ENCODE peak calls at places on chromosomes 13 and 19, in four cellular contexts. One of them, this sample, is unnamed.

GRCh38 chr13:30551194-30551593 is 66.5 kb upstream of the USPL1 start:
- DNase-seq in A549: peak
- DNase-seq in K562: peak
- DNase-seq in HepG2: peak
- DNase-seq in this sample: peak

GRCh38 chr19:2055871-2056809 is 5.1 kb upstream of the MKNK2 start:
- DNase-seq in A549: peak
- DNase-seq in K562: peak
- DNase-seq in HepG2: no peak
- DNase-seq in this sample: peak

GRCh38 chr19:4986056-4986455 is 17.1 kb downstream of the KDM4B start:
- DNase-seq in A549: no peak
- DNase-seq in K562: no peak
- DNase-seq in HepG2: no peak
- DNase-seq in this sample: no peak

GRCh38 chr19:2289714-2290435 is 7.9 kb upstream of the PEAK3 start:
- DNase-seq in A549: no peak
- DNase-seq in K562: peak
- DNase-seq in HepG2: no peak
- DNase-seq in this sample: no peak

GRCh38 chr13:99996177-99996705 is 14.7 kb downstream of the ZIC2 start:
- DNase-seq in A549: no peak
- DNase-seq in K562: no peak
- DNase-seq in HepG2: no peak
- DNase-seq in this sample: no peak

GRCh38 chr13:35882722-35883497 is 248.3 kb downstream of the DCLK1 start:
- DNase-seq in A549: no peak
- DNase-seq in K562: no peak
- DNase-seq in HepG2: no peak
- DNase-seq in this sample: peak

GRCh38 chr19:50720921-50721291 is 1.3 kb upstream of the SHANK1 start:
- DNase-seq in A549: peak
- DNase-seq in K562: peak
- DNase-seq in HepG2: no peak
- DNase-seq in this sample: peak

GRCh38 chr19:5048091-5048726 is 79.3 kb downstream of the KDM4B start:
- DNase-seq in A549: peak
- DNase-seq in K562: peak
- DNase-seq in HepG2: peak
- DNase-seq in this sample: peak

GRCh38 chr13:29569253-29570057 is 26.0 kb downstream of the SLC7A1 start:
- DNase-seq in A549: no peak
- DNase-seq in K562: no peak
- DNase-seq in HepG2: peak
- DNase-seq in this sample: no peak

GRCh38 chr13:99501952-99502310 is 659 bp downstream of the TM9SF2 start:
- DNase-seq in A549: peak
- DNase-seq in K562: peak
- DNase-seq in HepG2: no peak
- DNase-seq in this sample: peak

GRCh38 chr13:89457977-89458376 is 1786.8 kb downstream of the SLITRK5 start:
- DNase-seq in A549: peak
- DNase-seq in K562: no peak
- DNase-seq in HepG2: no peak
- DNase-seq in this sample: peak

GRCh38 chr13:51284339-51284738 is 55.2 kb upstream of the SERPINE3 start:
- DNase-seq in A549: no peak
- DNase-seq in K562: no peak
- DNase-seq in HepG2: no peak
- DNase-seq in this sample: no peak

GRCh38 chr19:33784432-33784831 is 12.2 kb upstream of the KCTD15 start:
- DNase-seq in A549: no peak
- DNase-seq in K562: no peak
- DNase-seq in HepG2: no peak
- DNase-seq in this sample: peak

GRCh38 chr13:24648983-24649684 is 31.1 kb upstream of the ATP12A start:
- DNase-seq in A549: no peak
- DNase-seq in K562: no peak
- DNase-seq in HepG2: no peak
- DNase-seq in this sample: no peak

GRCh38 chr19:9981406-9982260 is 28.7 kb downstream of the COL5A3 start:
- DNase-seq in A549: no peak
- DNase-seq in K562: no peak
- DNase-seq in HepG2: no peak
- DNase-seq in this sample: no peak

GRCh38 chr13:24187185-24187584 is 26.7 kb downstream of the SPATA13 start:
- DNase-seq in A549: no peak
- DNase-seq in K562: no peak
- DNase-seq in HepG2: no peak
- DNase-seq in this sample: peak

GRCh38 chr13:24039621-24040475 is 120.7 kb upstream of the SPATA13 start:
- DNase-seq in A549: no peak
- DNase-seq in K562: no peak
- DNase-seq in HepG2: no peak
- DNase-seq in this sample: no peak

GRCh38 chr19:46606681-46607440 is 5.7 kb downstream of the CALM3 start:
- DNase-seq in A549: no peak
- DNase-seq in K562: no peak
- DNase-seq in HepG2: no peak
- DNase-seq in this sample: no peak

GRCh38 chr19:28128341-28128740 is 1084.6 kb downstream of the UQCRFS1 start:
- DNase-seq in A549: no peak
- DNase-seq in K562: no peak
- DNase-seq in HepG2: no peak
- DNase-seq in this sample: no peak

GRCh38 chr19:55552620-55553019 is 7.3 kb upstream of the SBK3 start:
- DNase-seq in A549: no peak
- DNase-seq in K562: no peak
- DNase-seq in HepG2: peak
- DNase-seq in this sample: peak

GRCh38 chr19:1725100-1726064 is 27.9 kb upstream of the ONECUT3 start:
- DNase-seq in A549: no peak
- DNase-seq in K562: peak
- DNase-seq in HepG2: peak
- DNase-seq in this sample: peak

GRCh38 chr13:32594339-32594738 is 8.1 kb downstream of the PDS5B start:
- DNase-seq in A549: no peak
- DNase-seq in K562: no peak
- DNase-seq in HepG2: no peak
- DNase-seq in this sample: peak

GRCh38 chr19:6753178-6754031 is 13.8 kb downstream of the SH2D3A start:
- DNase-seq in A549: peak
- DNase-seq in K562: peak
- DNase-seq in HepG2: peak
- DNase-seq in this sample: peak

GRCh38 chr13:114004416-114005205 is 30.7 kb upstream of the C13orf46 start:
- DNase-seq in A549: no peak
- DNase-seq in K562: peak
- DNase-seq in HepG2: peak
- DNase-seq in this sample: peak

GRCh38 chr13:57673197-57673596 is 41.7 kb downstream of the PCDH17 start:
- DNase-seq in A549: no peak
- DNase-seq in K562: no peak
- DNase-seq in HepG2: no peak
- DNase-seq in this sample: no peak

GRCh38 chr13:48296528-48296927 is 7.0 kb upstream of the RB1 start:
- DNase-seq in A549: no peak
- DNase-seq in K562: no peak
- DNase-seq in HepG2: no peak
- DNase-seq in this sample: no peak

GRCh38 chr13:92433963-92434362 is 792.6 kb upstream of the GPC6 start:
- DNase-seq in A549: no peak
- DNase-seq in K562: no peak
- DNase-seq in HepG2: no peak
- DNase-seq in this sample: no peak

GRCh38 chr19:16654151-16654550 is 5.8 kb downstream of the SMIM7 start:
- DNase-seq in A549: peak
- DNase-seq in K562: no peak
- DNase-seq in HepG2: peak
- DNase-seq in this sample: no peak

GRCh38 chr19:42634409-42635232 is 39.9 kb upstream of the CEACAM8 start:
- DNase-seq in A549: peak
- DNase-seq in K562: peak
- DNase-seq in HepG2: peak
- DNase-seq in this sample: peak

GRCh38 chr19:33387351-33388230 is 14.1 kb downstream of the CEBPG start:
- DNase-seq in A549: no peak
- DNase-seq in K562: no peak
- DNase-seq in HepG2: no peak
- DNase-seq in this sample: no peak

GRCh38 chr19:1882089-1882785 is 3.1 kb downstream of the ABHD17A start:
- DNase-seq in A549: no peak
- DNase-seq in K562: peak
- DNase-seq in HepG2: no peak
- DNase-seq in this sample: no peak

GRCh38 chr19:2333027-2333806 is 4.7 kb downstream of the SPPL2B start:
- DNase-seq in A549: no peak
- DNase-seq in K562: no peak
- DNase-seq in HepG2: no peak
- DNase-seq in this sample: no peak

GRCh38 chr19:55109527-55110291 is 7.7 kb downstream of the PPP1R12C start:
- DNase-seq in A549: no peak
- DNase-seq in K562: no peak
- DNase-seq in HepG2: no peak
- DNase-seq in this sample: no peak

GRCh38 chr13:113669231-113669870 is 2.3 kb downstream of the GRK1 start:
- DNase-seq in A549: no peak
- DNase-seq in K562: no peak
- DNase-seq in HepG2: no peak
- DNase-seq in this sample: no peak

GRCh38 chr13:45372189-45373115 is 31.5 kb upstream of the TPT1 start:
- DNase-seq in A549: no peak
- DNase-seq in K562: no peak
- DNase-seq in HepG2: no peak
- DNase-seq in this sample: peak

GRCh38 chr19:1590641-1591397 is 1.8 kb downstream of the MBD3 start:
- DNase-seq in A549: peak
- DNase-seq in K562: peak
- DNase-seq in HepG2: peak
- DNase-seq in this sample: no peak

GRCh38 chr13:40644838-40645620 is 21.4 kb downstream of the FOXO1 start:
- DNase-seq in A549: no peak
- DNase-seq in K562: no peak
- DNase-seq in HepG2: no peak
- DNase-seq in this sample: no peak
- TF ChIP-seq USF2 in A549: no peak
- TF ChIP-seq USF2 in K562: no peak
- TF ChIP-seq USF2 in HepG2: no peak
- TF ChIP-seq USF2 in this sample: no peak

GRCh38 chr19:45253396-45254027 is 2.4 kb downstream of the MARK4 start:
- DNase-seq in A549: no peak
- DNase-seq in K562: no peak
- DNase-seq in HepG2: no peak
- DNase-seq in this sample: peak

GRCh38 chr19:45250216-45250831 is 747 bp upstream of the MARK4 start:
- DNase-seq in A549: no peak
- DNase-seq in K562: no peak
- DNase-seq in HepG2: no peak
- DNase-seq in this sample: no peak

GRCh38 chr19:45251452-45252354 is 632 bp downstream of the MARK4 start:
- DNase-seq in A549: no peak
- DNase-seq in K562: no peak
- DNase-seq in HepG2: no peak
- DNase-seq in this sample: no peak

GRCh38 chr19:45249261-45250033 is 1.6 kb upstream of the MARK4 start:
- DNase-seq in A549: no peak
- DNase-seq in K562: no peak
- DNase-seq in HepG2: no peak
- DNase-seq in this sample: no peak

GRCh38 chr19:45250832-45251451 is at the start of gene MARK4:
- DNase-seq in A549: peak
- DNase-seq in K562: peak
- DNase-seq in HepG2: no peak
- DNase-seq in this sample: peak
- TF ChIP-seq MAZ in A549: no peak
- TF ChIP-seq MAZ in K562: no peak
- TF ChIP-seq MAZ in HepG2: no peak
- TF ChIP-seq MAZ in this sample: no peak

GRCh38 chr19:39969266-39969665 is 1.7 kb upstream of the PSMC4 start:
- DNase-seq in A549: no peak
- DNase-seq in K562: peak
- DNase-seq in HepG2: peak
- DNase-seq in this sample: peak

GRCh38 chr19:39968789-39969188 is 2.2 kb upstream of the PSMC4 start:
- DNase-seq in A549: no peak
- DNase-seq in K562: no peak
- DNase-seq in HepG2: no peak
- DNase-seq in this sample: no peak

GRCh38 chr19:39970674-39971379 is at the start of gene PSMC4:
- DNase-seq in A549: peak
- DNase-seq in K562: peak
- DNase-seq in HepG2: peak
- DNase-seq in this sample: peak

GRCh38 chr19:39970424-39970673 is 616 bp upstream of the PSMC4 start:
- DNase-seq in A549: no peak
- DNase-seq in K562: no peak
- DNase-seq in HepG2: no peak
- DNase-seq in this sample: no peak

GRCh38 chr19:39969681-39970423 is 1.1 kb upstream of the PSMC4 start:
- DNase-seq in A549: no peak
- DNase-seq in K562: peak
- DNase-seq in HepG2: no peak
- DNase-seq in this sample: no peak
- TF ChIP-seq USF2 in A549: no peak
- TF ChIP-seq USF2 in K562: no peak
- TF ChIP-seq USF2 in HepG2: no peak
- TF ChIP-seq USF2 in this sample: no peak

DNA sequence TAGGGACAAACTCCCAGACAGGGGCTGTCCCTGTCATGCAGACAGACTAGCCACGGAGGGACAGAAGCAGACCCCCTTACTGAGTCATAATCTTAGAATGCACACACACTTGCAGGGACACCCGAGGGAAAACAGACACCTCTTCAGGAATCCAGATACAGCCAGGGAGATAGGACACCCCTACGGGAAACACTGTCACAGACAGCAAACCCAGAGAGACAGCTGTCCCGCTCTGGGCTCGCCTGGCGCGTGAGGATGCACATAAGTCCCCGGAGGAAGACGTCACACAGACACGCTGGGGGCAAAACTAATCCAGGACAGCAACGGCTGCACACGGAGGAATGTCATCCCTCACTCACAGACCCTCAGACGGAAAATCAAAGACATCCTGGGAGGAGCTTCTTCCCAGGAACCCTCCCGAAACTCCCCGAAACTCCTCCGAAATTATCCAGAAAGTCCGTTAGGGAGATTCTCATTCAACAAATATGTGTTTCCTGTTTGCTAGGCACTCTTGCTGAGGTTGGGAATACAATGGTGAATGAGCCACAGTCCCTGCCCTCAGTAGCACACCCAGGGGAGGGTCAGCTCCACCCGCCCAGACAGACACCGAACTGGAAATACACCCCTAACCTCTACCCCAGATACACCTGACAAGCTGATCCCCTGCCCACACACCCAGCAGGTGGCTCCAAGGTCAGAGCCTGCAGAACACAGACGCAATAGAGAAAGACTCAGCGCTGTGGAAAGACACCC is 15.2 kb upstream of the TOMM40 start:
- DNase-seq in A549: no peak
- DNase-seq in K562: no peak
- DNase-seq in HepG2: no peak
- DNase-seq in this sample: peak
- TF ChIP-seq MAZ in A549: no peak
- TF ChIP-seq MAZ in K562: no peak
- TF ChIP-seq MAZ in HepG2: no peak
- TF ChIP-seq MAZ in this sample: no peak